ENCODE peak calls at places on chromosome 1, in six cellular contexts. One of them, this sample, is unnamed.

GRCh38 chr1:150552692-150553278 is 3.6 kb downstream of the ADAMTSL4 start:
- DNase-seq in stimulated activated CD8-positive, alpha-beta memory T cell treated with anti-CD3 and anti-CD28 coated beads, Interleukin-4, amount 100 ng/mL, for 24 hours: no peak
- DNase-seq in WERI-Rb-1: no peak
- DNase-seq in NCI-H1436: no peak
- DNase-seq in SK-N-SH: no peak
- DNase-seq in activated CD4-positive, alpha-beta T cell treated with anti-CD3 and anti-CD28 coated beads for 48 hours: no peak
- DNase-seq in this sample: no peak

GRCh38 chr1:64518692-64519481 is 49.0 kb downstream of the CACHD1 start:
- DNase-seq in stimulated activated CD8-positive, alpha-beta memory T cell treated with anti-CD3 and anti-CD28 coated beads, Interleukin-4, amount 100 ng/mL, for 24 hours: no peak
- DNase-seq in WERI-Rb-1: no peak
- DNase-seq in NCI-H1436: no peak
- DNase-seq in SK-N-SH: no peak
- DNase-seq in activated CD4-positive, alpha-beta T cell treated with anti-CD3 and anti-CD28 coated beads for 48 hours: no peak
- DNase-seq in this sample: no peak

GRCh38 chr1:215833936-215834729 is 267.0 kb downstream of the KCTD3 start:
- DNase-seq in stimulated activated CD8-positive, alpha-beta memory T cell treated with anti-CD3 and anti-CD28 coated beads, Interleukin-4, amount 100 ng/mL, for 24 hours: no peak
- DNase-seq in WERI-Rb-1: no peak
- DNase-seq in NCI-H1436: no peak
- DNase-seq in SK-N-SH: no peak
- DNase-seq in activated CD4-positive, alpha-beta T cell treated with anti-CD3 and anti-CD28 coated beads for 48 hours: no peak
- DNase-seq in this sample: no peak

GRCh38 chr1:159988006-159988405 is 34.0 kb upstream of the SLAMF9 start:
- DNase-seq in stimulated activated CD8-positive, alpha-beta memory T cell treated with anti-CD3 and anti-CD28 coated beads, Interleukin-4, amount 100 ng/mL, for 24 hours: no peak
- DNase-seq in WERI-Rb-1: peak; percentile 2
- DNase-seq in NCI-H1436: no peak
- DNase-seq in SK-N-SH: no peak
- DNase-seq in activated CD4-positive, alpha-beta T cell treated with anti-CD3 and anti-CD28 coated beads for 48 hours: no peak
- DNase-seq in this sample: no peak

GRCh38 chr1:209756608-209757445 is 974 bp downstream of the TRAF3IP3 start:
- DNase-seq in stimulated activated CD8-positive, alpha-beta memory T cell treated with anti-CD3 and anti-CD28 coated beads, Interleukin-4, amount 100 ng/mL, for 24 hours: no peak
- DNase-seq in WERI-Rb-1: no peak
- DNase-seq in NCI-H1436: no peak
- DNase-seq in SK-N-SH: no peak
- DNase-seq in activated CD4-positive, alpha-beta T cell treated with anti-CD3 and anti-CD28 coated beads for 48 hours: peak; percentile 51
- DNase-seq in this sample: no peak

GRCh38 chr1:54359393-54360162 is 46.6 kb downstream of the SSBP3 start:
- DNase-seq in stimulated activated CD8-positive, alpha-beta memory T cell treated with anti-CD3 and anti-CD28 coated beads, Interleukin-4, amount 100 ng/mL, for 24 hours: no peak
- DNase-seq in WERI-Rb-1: no peak
- DNase-seq in NCI-H1436: no peak
- DNase-seq in SK-N-SH: no peak
- DNase-seq in activated CD4-positive, alpha-beta T cell treated with anti-CD3 and anti-CD28 coated beads for 48 hours: peak; percentile 48
- DNase-seq in this sample: no peak

GRCh38 chr1:178399177-178399728 is 97.5 kb downstream of the CLEC20A start:
- DNase-seq in stimulated activated CD8-positive, alpha-beta memory T cell treated with anti-CD3 and anti-CD28 coated beads, Interleukin-4, amount 100 ng/mL, for 24 hours: no peak
- DNase-seq in WERI-Rb-1: no peak
- DNase-seq in NCI-H1436: no peak
- DNase-seq in SK-N-SH: no peak
- DNase-seq in activated CD4-positive, alpha-beta T cell treated with anti-CD3 and anti-CD28 coated beads for 48 hours: peak; percentile 2
- DNase-seq in this sample: no peak

GRCh38 chr1:37691497-37692077 is 729 bp upstream of the CDCA8 start:
- DNase-seq in stimulated activated CD8-positive, alpha-beta memory T cell treated with anti-CD3 and anti-CD28 coated beads, Interleukin-4, amount 100 ng/mL, for 24 hours: peak; percentile 18
- DNase-seq in WERI-Rb-1: peak; percentile 49
- DNase-seq in NCI-H1436: no peak
- DNase-seq in SK-N-SH: peak; percentile 50
- DNase-seq in activated CD4-positive, alpha-beta T cell treated with anti-CD3 and anti-CD28 coated beads for 48 hours: peak; percentile 49
- DNase-seq in this sample: no peak

GRCh38 chr1:159197767-159198557 is 6.7 kb upstream of the ACKR1 start:
- DNase-seq in stimulated activated CD8-positive, alpha-beta memory T cell treated with anti-CD3 and anti-CD28 coated beads, Interleukin-4, amount 100 ng/mL, for 24 hours: peak; percentile 37
- DNase-seq in WERI-Rb-1: peak; percentile 79
- DNase-seq in NCI-H1436: peak; percentile 29
- DNase-seq in SK-N-SH: peak; percentile 80
- DNase-seq in activated CD4-positive, alpha-beta T cell treated with anti-CD3 and anti-CD28 coated beads for 48 hours: peak; percentile 79
- DNase-seq in this sample: no peak

GRCh38 chr1:202964755-202965440 is 2.2 kb downstream of the CYB5R1 start:
- DNase-seq in stimulated activated CD8-positive, alpha-beta memory T cell treated with anti-CD3 and anti-CD28 coated beads, Interleukin-4, amount 100 ng/mL, for 24 hours: no peak
- DNase-seq in WERI-Rb-1: no peak
- DNase-seq in NCI-H1436: peak; percentile 94
- DNase-seq in SK-N-SH: no peak
- DNase-seq in activated CD4-positive, alpha-beta T cell treated with anti-CD3 and anti-CD28 coated beads for 48 hours: no peak
- DNase-seq in this sample: no peak

GRCh38 chr1:170545476-170545875 is 13.5 kb downstream of the GORAB start:
- DNase-seq in stimulated activated CD8-positive, alpha-beta memory T cell treated with anti-CD3 and anti-CD28 coated beads, Interleukin-4, amount 100 ng/mL, for 24 hours: no peak
- DNase-seq in WERI-Rb-1: no peak
- DNase-seq in NCI-H1436: no peak
- DNase-seq in SK-N-SH: no peak
- DNase-seq in activated CD4-positive, alpha-beta T cell treated with anti-CD3 and anti-CD28 coated beads for 48 hours: no peak
- DNase-seq in this sample: no peak

GRCh38 chr1:246828818-246829217 is 102.9 kb downstream of the AHCTF1 start:
- DNase-seq in stimulated activated CD8-positive, alpha-beta memory T cell treated with anti-CD3 and anti-CD28 coated beads, Interleukin-4, amount 100 ng/mL, for 24 hours: no peak
- DNase-seq in WERI-Rb-1: no peak
- DNase-seq in NCI-H1436: no peak
- DNase-seq in SK-N-SH: no peak
- DNase-seq in activated CD4-positive, alpha-beta T cell treated with anti-CD3 and anti-CD28 coated beads for 48 hours: no peak
- DNase-seq in this sample: no peak

GRCh38 chr1:30756545-30757195 is 904 bp downstream of the LAPTM5 start:
- DNase-seq in stimulated activated CD8-positive, alpha-beta memory T cell treated with anti-CD3 and anti-CD28 coated beads, Interleukin-4, amount 100 ng/mL, for 24 hours: peak; percentile 61
- DNase-seq in WERI-Rb-1: no peak
- DNase-seq in NCI-H1436: no peak
- DNase-seq in SK-N-SH: no peak
- DNase-seq in activated CD4-positive, alpha-beta T cell treated with anti-CD3 and anti-CD28 coated beads for 48 hours: peak; percentile 77
- DNase-seq in this sample: peak; percentile 98

GRCh38 chr1:29682918-29683314 is 446.6 kb downstream of the PTPRU start:
- DNase-seq in stimulated activated CD8-positive, alpha-beta memory T cell treated with anti-CD3 and anti-CD28 coated beads, Interleukin-4, amount 100 ng/mL, for 24 hours: no peak
- DNase-seq in WERI-Rb-1: no peak
- DNase-seq in NCI-H1436: no peak
- DNase-seq in SK-N-SH: peak; percentile 64
- DNase-seq in activated CD4-positive, alpha-beta T cell treated with anti-CD3 and anti-CD28 coated beads for 48 hours: no peak
- DNase-seq in this sample: no peak

GRCh38 chr1:229192031-229192430 is 78.9 kb upstream of the RAB4A start:
- DNase-seq in stimulated activated CD8-positive, alpha-beta memory T cell treated with anti-CD3 and anti-CD28 coated beads, Interleukin-4, amount 100 ng/mL, for 24 hours: no peak
- DNase-seq in WERI-Rb-1: no peak
- DNase-seq in NCI-H1436: no peak
- DNase-seq in SK-N-SH: no peak
- DNase-seq in activated CD4-positive, alpha-beta T cell treated with anti-CD3 and anti-CD28 coated beads for 48 hours: no peak
- DNase-seq in this sample: peak; percentile 21

GRCh38 chr1:4585216-4585615 is 69.2 kb upstream of the AJAP1 start:
- DNase-seq in stimulated activated CD8-positive, alpha-beta memory T cell treated with anti-CD3 and anti-CD28 coated beads, Interleukin-4, amount 100 ng/mL, for 24 hours: peak; percentile 48
- DNase-seq in WERI-Rb-1: peak; percentile 25
- DNase-seq in NCI-H1436: no peak
- DNase-seq in SK-N-SH: peak; percentile 50
- DNase-seq in activated CD4-positive, alpha-beta T cell treated with anti-CD3 and anti-CD28 coated beads for 48 hours: peak; percentile 71
- DNase-seq in this sample: no peak

GRCh38 chr1:33060579-33061083 is 20.3 kb upstream of the AZIN2 start:
- DNase-seq in stimulated activated CD8-positive, alpha-beta memory T cell treated with anti-CD3 and anti-CD28 coated beads, Interleukin-4, amount 100 ng/mL, for 24 hours: no peak
- DNase-seq in WERI-Rb-1: no peak
- DNase-seq in NCI-H1436: no peak
- DNase-seq in SK-N-SH: no peak
- DNase-seq in activated CD4-positive, alpha-beta T cell treated with anti-CD3 and anti-CD28 coated beads for 48 hours: no peak
- DNase-seq in this sample: no peak